ENCODE peak calls at places on chromosome 18, in nine cellular contexts. F is CD8-positive, alpha-beta T cell; L is PC-9; B is AG04449; N is epithelial cell of esophagus; D is upper lobe of right lung; K is tibial artery; V is endodermal cell; C is fibroblast of the aortic adventitia. T is an unnamed sample.

GRCh38 chr18:3481696-3482210 is 31.8 kb downstream of the TGIF1 start:
- DNase-seq in F (no peak), L (no peak), B (no peak), N (peak; percentile 45), D (no peak), K (no peak), V (peak; percentile 82), C (peak; percentile 52), T (no peak)

GRCh38 chr18:32910694-32911296 is 138.0 kb upstream of the KLHL14 start:
- DNase-seq in F (no peak), L (no peak), B (no peak), N (no peak), D (no peak), K (no peak), V (peak; percentile 55), C (peak; percentile 30), T (no peak)

GRCh38 chr18:26286008-26286407 is 59.8 kb downstream of the TAF4B start:
- DNase-seq in F (no peak), L (no peak), B (no peak), N (peak; percentile 4), D (no peak), K (no peak), V (no peak), C (no peak), T (no peak)

GRCh38 chr18:57819671-57820460 is 16.8 kb upstream of the ATP8B1 start:
- DNase-seq in F (no peak), L (peak; percentile 74), B (no peak), N (peak; percentile 92), D (peak; percentile 69), K (no peak), V (peak; percentile 50), C (peak; percentile 87), T (no peak)

GRCh38 chr18:22347624-22348511 is 69.8 kb downstream of the CTAGE1 start:
- DNase-seq in F (peak; percentile 31), L (peak; percentile 20), B (no peak), N (peak; percentile 8), D (peak; percentile 67), K (peak; percentile 73), V (peak; percentile 75), C (peak; percentile 63), T (no peak)

GRCh38 chr18:9619056-9619455 is 4.7 kb upstream of the PPP4R1 start:
- DNase-seq in F (no peak), L (no peak), B (no peak), N (no peak), D (no peak), K (no peak), V (no peak), C (no peak), T (no peak)

GRCh38 chr18:39561136-39561535 is 1995.5 kb upstream of the CELF4 start:
- DNase-seq in F (no peak), L (no peak), B (no peak), N (no peak), D (no peak), K (no peak), V (no peak), C (no peak), T (no peak)

GRCh38 chr18:77560334-77560970 is 310.8 kb downstream of the GALR1 start:
- DNase-seq in F (no peak), L (no peak), B (no peak), N (no peak), D (no peak), K (no peak), V (no peak), C (no peak), T (no peak)

GRCh38 chr18:8929381-8929780 is 173.1 kb upstream of the NDUFV2 start:
- DNase-seq in F (no peak), L (no peak), B (no peak), N (no peak), D (no peak), K (no peak), V (no peak), C (no peak), T (no peak)

GRCh38 chr18:43396266-43396665 is 119.0 kb upstream of the SYT4 start:
- DNase-seq in F (no peak), L (no peak), B (no peak), N (peak; percentile 10), D (no peak), K (no peak), V (no peak), C (peak; percentile 20), T (no peak)

GRCh38 chr18:61551586-61551985 is 218.4 kb downstream of the CDH20 start:
- DNase-seq in F (no peak), L (peak; percentile 15), B (peak; percentile 62), N (peak; percentile 87), D (no peak), K (no peak), V (peak; percentile 76), C (peak; percentile 92), T (no peak)

GRCh38 chr18:45588284-45588683 is 27.0 kb upstream of the SLC14A2 start:
- DNase-seq in F (no peak), L (no peak), B (no peak), N (no peak), D (no peak), K (no peak), V (no peak), C (peak; percentile 64), T (no peak)

GRCh38 chr18:63119647-63120046 is 199.9 kb downstream of the BCL2 start:
- DNase-seq in F (no peak), L (peak; percentile 6), B (no peak), N (peak; percentile 23), D (no peak), K (no peak), V (peak; percentile 74), C (peak; percentile 28), T (no peak)

GRCh38 chr18:45255142-45255890 is 360.0 kb upstream of the SLC14A2 start:
- DNase-seq in F (no peak), L (peak; percentile 4), B (peak; percentile 81), N (peak; percentile 37), D (no peak), K (no peak), V (no peak), C (peak; percentile 98), T (no peak)

GRCh38 chr18:23618862-23619387 is 32.6 kb upstream of the NPC1 start:
- DNase-seq in F (no peak), L (no peak), B (no peak), N (no peak), D (peak; percentile 74), K (no peak), V (peak; percentile 90), C (peak; percentile 23), T (no peak)
- TF ChIP-seq CTCF in F (no peak), L (no peak), B (no peak), N (no peak), D (no peak), K (no peak), V (peak; percentile 64), C (no peak), T (peak; percentile 30)

GRCh38 chr18:12085786-12086185 is 7.9 kb upstream of the ANKRD62 start:
- DNase-seq in F (no peak), L (no peak), B (no peak), N (no peak), D (no peak), K (no peak), V (no peak), C (no peak), T (no peak)

GRCh38 chr18:12086249-12086648 is 7.4 kb upstream of the ANKRD62 start:
- DNase-seq in F (no peak), L (peak; percentile 93), B (no peak), N (peak; percentile 36), D (peak; percentile 79), K (no peak), V (no peak), C (no peak), T (no peak)

GRCh38 chr18:12087483-12087960 is 6.1 kb upstream of the ANKRD62 start:
- DNase-seq in F (no peak), L (no peak), B (no peak), N (no peak), D (no peak), K (no peak), V (no peak), C (no peak), T (no peak)

GRCh38 chr18:12086677-12087482 is 6.8 kb upstream of the ANKRD62 start:
- DNase-seq in F (no peak), L (no peak), B (no peak), N (no peak), D (no peak), K (no peak), V (no peak), C (no peak), T (no peak)

GRCh38 chr18:12085136-12085535 is 8.5 kb upstream of the ANKRD62 start:
- DNase-seq in F (no peak), L (no peak), B (no peak), N (no peak), D (no peak), K (no peak), V (peak; percentile 54), C (no peak), T (no peak)
- TF ChIP-seq CTCF in F (no peak), L (no peak), B (no peak), N (no peak), D (no peak), K (no peak), V (no peak), C (no peak), T (no peak)

GRCh38 chr18:24447961-24448360 is 12.5 kb upstream of the HRH4 start:
- DNase-seq in F (no peak), L (no peak), B (no peak), N (no peak), D (no peak), K (no peak), V (no peak), C (no peak), T (no peak)

GRCh38 chr18:24446453-24446852 is 14.0 kb upstream of the HRH4 start:
- DNase-seq in F (no peak), L (no peak), B (no peak), N (no peak), D (no peak), K (no peak), V (no peak), C (no peak), T (no peak)

GRCh38 chr18:24443870-24444269 is 16.6 kb upstream of the HRH4 start:
- DNase-seq in F (no peak), L (no peak), B (no peak), N (no peak), D (no peak), K (no peak), V (no peak), C (no peak), T (no peak)

DNA sequence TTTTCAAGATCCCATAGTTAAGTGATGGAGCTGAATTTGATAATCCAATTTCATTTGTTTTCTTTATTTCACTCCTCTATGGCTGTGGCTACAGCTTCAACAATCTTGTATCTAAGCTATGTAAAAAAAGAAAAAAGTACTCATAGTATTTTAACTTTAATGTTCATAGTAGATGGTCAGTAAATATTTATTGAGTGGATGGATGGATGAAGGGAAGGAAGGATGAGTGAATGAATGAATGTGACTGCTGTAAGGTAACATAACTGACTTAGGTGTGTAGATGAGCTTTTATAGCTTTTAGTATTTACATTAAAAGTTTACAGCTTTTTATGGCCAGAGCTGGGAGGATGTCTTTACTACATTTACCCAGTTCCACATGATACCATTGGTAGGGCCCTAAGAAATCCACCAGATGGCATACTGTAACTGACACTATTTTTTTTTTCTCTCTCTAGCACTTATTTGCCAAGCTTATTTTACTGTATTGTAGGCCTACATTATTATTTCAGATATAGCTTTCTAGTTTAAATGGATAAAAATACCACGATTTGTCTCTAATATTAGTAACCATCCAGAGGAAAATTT is 13.4 kb upstream of the HRH4 start:
- DNase-seq in F (no peak), L (no peak), B (no peak), N (no peak), D (no peak), K (no peak), V (no peak), C (peak; percentile 4), T (no peak)
- TF ChIP-seq CTCF in F (no peak), L (peak; percentile 36), B (peak; percentile 14), N (peak; percentile 28), D (no peak), K (no peak), V (peak; percentile 68), C (no peak), T (peak; percentile 23)

GRCh38 chr18:49899647-49900330 is 86.5 kb upstream of the ACAA2 start:
- DNase-seq in F (no peak), L (no peak), B (no peak), N (no peak), D (no peak), K (no peak), V (no peak), C (no peak), T (no peak)
- TF ChIP-seq CTCF in F (no peak), L (peak; percentile 31), B (no peak), N (no peak), D (no peak), K (no peak), V (peak; percentile 53), C (no peak), T (peak; percentile 39)

T was measured in type B pancreatic cell.